ENCODE peak calls at places on chromosome 21, in four cellular contexts. Y is AG04450, X is mammary epithelial cell, P is IMR-90. G is an unnamed sample.

GRCh38 chr21:16912075-16912474 is 600.8 kb upstream of the CXADR start:
- DNase-seq in Y (no peak), X (no peak), P (peak; percentile 22), G (no peak)

GRCh38 chr21:37454869-37455503 is 88.4 kb downstream of the DYRK1A start:
- DNase-seq in Y (no peak), X (no peak), P (no peak), G (no peak)

GRCh38 chr21:37220433-37220980 is 46.6 kb downstream of the VPS26C start:
- DNase-seq in Y (no peak), X (peak; percentile 11), P (peak; percentile 50), G (no peak)

GRCh38 chr21:40901690-40902089 is 54.7 kb upstream of the DSCAM start:
- DNase-seq in Y (no peak), X (no peak), P (no peak), G (no peak)

GRCh38 chr21:27703806-27704205 is 736.9 kb upstream of the ADAMTS5 start:
- DNase-seq in Y (no peak), X (no peak), P (no peak), G (no peak)

GRCh38 chr21:27813750-27814149 is 846.9 kb upstream of the ADAMTS5 start:
- DNase-seq in Y (no peak), X (peak; percentile 8), P (no peak), G (no peak)

GRCh38 chr21:46399686-46400085 is 59.0 kb upstream of the DIP2A start:
- DNase-seq in Y (no peak), X (peak; percentile 24), P (no peak), G (no peak)

GRCh38 chr21:36437745-36438128 is 42.2 kb downstream of the CLDN14 start:
- DNase-seq in Y (peak; percentile 49), X (peak; percentile 61), P (peak; percentile 97), G (peak; percentile 54)

GRCh38 chr21:23977971-23978370 is 1629.3 kb downstream of the MRPL39 start:
- DNase-seq in Y (no peak), X (no peak), P (no peak), G (peak; percentile 5)

GRCh38 chr21:15564907-15565306 is 164.9 kb upstream of the USP25 start:
- DNase-seq in Y (no peak), X (no peak), P (no peak), G (no peak)

GRCh38 chr21:43363506-43364260 is 63.2 kb downstream of the SIK1 start:
- DNase-seq in Y (no peak), X (no peak), P (no peak), G (no peak)

GRCh38 chr21:37642493-37642892 is 273.8 kb downstream of the KCNJ6 start:
- DNase-seq in Y (no peak), X (peak; percentile 36), P (no peak), G (no peak)

GRCh38 chr21:29075706-29076447 is 2.4 kb upstream of the CCT8 start:
- DNase-seq in Y (no peak), X (peak; percentile 89), P (peak; percentile 35), G (no peak)

GRCh38 chr21:29267666-29268065 is 31.1 kb upstream of the BACH1 start:
- DNase-seq in Y (no peak), X (no peak), P (no peak), G (no peak)

GRCh38 chr21:27132270-27132669 is 165.4 kb upstream of the ADAMTS5 start:
- DNase-seq in Y (peak; percentile 51), X (no peak), P (peak; percentile 67), G (peak; percentile 60)

GRCh38 chr21:46083271-46084040 is 14.5 kb upstream of the COL6A2 start:
- DNase-seq in Y (no peak), X (no peak), P (no peak), G (no peak)

GRCh38 chr21:37787456-37787855 is 128.8 kb downstream of the KCNJ6 start:
- DNase-seq in Y (peak; percentile 76), X (peak; percentile 61), P (peak; percentile 93), G (peak; percentile 85)

GRCh38 chr21:29155118-29155932 is 24.9 kb downstream of the MAP3K7CL start:
- DNase-seq in Y (no peak), X (peak; percentile 61), P (peak; percentile 62), G (peak; percentile 51)

GRCh38 chr21:26769613-26770188 is 75.5 kb downstream of the ADAMTS1 start:
- DNase-seq in Y (peak; percentile 20), X (no peak), P (peak; percentile 73), G (no peak)

GRCh38 chr21:46458315-46459023 is at the start of gene DIP2A:
- DNase-seq in Y (peak; percentile 88), X (peak; percentile 97), P (peak; percentile 95), G (peak; percentile 80)

GRCh38 chr21:42360317-42360716 is 6.0 kb downstream of the TFF1 start:
- DNase-seq in Y (no peak), X (no peak), P (no peak), G (no peak)
- TF ChIP-seq CTCF in Y (no peak), X (no peak), P (no peak), G (no peak)

GRCh38 chr21:38787461-38788274 is 18.1 kb upstream of the ETS2 start:
- DNase-seq in Y (no peak), X (peak; percentile 99), P (peak; percentile 76), G (no peak)
- H3K4me3 ChIP-seq in Y (no peak overlapping the region), X (peak overlapping the region; percentile 41), P (no peak overlapping the region), G (no peak overlapping the region)

GRCh38 chr21:39456665-39457064 is 4.9 kb downstream of the SH3BGR start:
- DNase-seq in Y (no peak), X (no peak), P (no peak), G (no peak)
- TF ChIP-seq CTCF in Y (peak; percentile 32), X (peak; percentile 51), P (no peak), G (no peak)

GRCh38 chr21:34795152-34796141 is 126.7 kb downstream of the CLIC6 start:
- DNase-seq in Y (no peak), X (peak; percentile 85), P (peak; percentile 77), G (no peak)
- H3K4me3 ChIP-seq in Y (no peak overlapping the region), X (no peak overlapping the region), P (no peak overlapping the region), G (no peak overlapping the region)

DNA sequence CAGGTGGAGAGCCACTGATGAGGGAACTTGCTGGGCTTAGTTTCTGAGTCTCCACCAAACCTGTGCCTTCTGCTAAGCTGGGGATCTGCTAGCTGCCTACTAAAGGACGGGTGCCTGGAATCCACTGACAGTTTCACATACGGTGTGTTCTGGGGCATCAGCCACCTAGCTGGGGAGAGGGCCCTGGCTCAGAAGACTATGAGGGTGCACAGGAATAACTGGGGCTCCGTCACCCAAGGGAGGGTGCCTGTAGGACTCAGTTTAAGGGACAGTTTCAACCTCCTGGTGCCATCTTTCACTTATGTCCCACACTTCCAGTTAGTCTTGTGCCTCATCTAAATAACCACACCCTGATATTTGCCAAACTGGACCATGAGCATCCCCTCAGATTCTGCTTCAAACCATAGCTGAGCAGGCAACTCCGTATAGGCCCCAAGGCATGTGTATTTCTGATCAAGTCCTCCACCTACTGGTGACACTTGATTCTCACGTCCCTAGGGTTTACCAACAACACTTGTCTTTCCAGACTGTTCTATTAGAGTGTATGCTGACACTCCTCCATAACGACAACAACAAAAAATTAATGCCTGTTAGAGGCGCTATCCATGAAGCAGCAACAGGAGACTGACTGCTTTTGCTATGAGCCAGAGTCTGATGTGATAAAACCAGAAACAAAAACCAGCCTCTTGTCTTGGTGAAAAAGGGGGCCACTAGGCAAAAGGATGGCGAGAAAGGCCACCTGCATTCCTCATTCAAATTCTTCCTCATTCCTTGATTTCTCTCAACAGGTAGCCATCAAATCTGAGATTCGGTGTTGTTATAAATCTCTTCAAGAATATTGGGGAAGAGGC is 55.0 kb upstream of the PAXBP1 start:
- DNase-seq in Y (peak; percentile 20), X (peak; percentile 38), P (peak; percentile 63), G (no peak)
- TF ChIP-seq CTCF in Y (peak; percentile 65), X (peak; percentile 74), P (peak; percentile 54), G (peak; percentile 55)

GRCh38 chr21:31203371-31204054 is 140.5 kb downstream of the TIAM1 start:
- DNase-seq in Y (no peak), X (peak; percentile 16), P (peak; percentile 40), G (peak; percentile 34)

GRCh38 chr21:31201144-31201543 is 142.9 kb downstream of the TIAM1 start:
- DNase-seq in Y (no peak), X (no peak), P (no peak), G (no peak)

GRCh38 chr21:31198575-31198974 is 145.5 kb downstream of the TIAM1 start:
- DNase-seq in Y (peak; percentile 24), X (peak; percentile 38), P (peak; percentile 62), G (peak; percentile 10)

GRCh38 chr21:31204801-31205200 is 139.3 kb downstream of the TIAM1 start:
- DNase-seq in Y (no peak), X (no peak), P (no peak), G (no peak)

DNA sequence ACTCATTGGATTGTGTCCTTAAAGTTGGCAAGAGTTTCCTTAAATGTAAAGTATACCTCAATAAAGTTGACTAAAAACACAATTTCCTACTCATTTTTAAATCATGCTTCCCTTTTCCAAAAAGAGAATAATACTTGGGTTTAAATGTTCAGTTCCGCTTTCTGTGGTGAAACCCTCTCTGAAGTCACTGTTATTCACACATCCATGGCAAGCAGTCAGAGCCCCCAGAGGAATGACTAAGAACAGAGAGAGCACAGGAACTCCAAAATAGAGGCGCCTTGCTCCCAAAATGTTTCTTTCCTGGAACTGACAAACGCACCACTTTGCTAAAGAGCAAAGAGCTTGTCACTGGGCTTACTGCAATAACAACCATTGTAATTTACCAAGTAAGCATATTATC is 142.5 kb downstream of the TIAM1 start:
- DNase-seq in Y (no peak), X (no peak), P (peak; percentile 50), G (no peak)
- H3K4me3 ChIP-seq in Y (no peak overlapping the region), X (no peak overlapping the region), P (no peak overlapping the region), G (no peak overlapping the region)

GRCh38 chr21:44844256-44844655 is 26.4 kb upstream of the SUMO3 start:
- DNase-seq in Y (no peak), X (no peak), P (no peak), G (no peak)

GRCh38 chr21:44846485-44847260 is 26.8 kb downstream of the PTTG1IP start:
- DNase-seq in Y (no peak), X (no peak), P (peak; percentile 35), G (no peak)

GRCh38 chr21:44846201-44846484 is 27.3 kb downstream of the PTTG1IP start:
- DNase-seq in Y (no peak), X (no peak), P (no peak), G (no peak)

GRCh38 chr21:44847261-44848056 is 26.0 kb downstream of the PTTG1IP start:
- DNase-seq in Y (no peak), X (no peak), P (no peak), G (no peak)

DNA sequence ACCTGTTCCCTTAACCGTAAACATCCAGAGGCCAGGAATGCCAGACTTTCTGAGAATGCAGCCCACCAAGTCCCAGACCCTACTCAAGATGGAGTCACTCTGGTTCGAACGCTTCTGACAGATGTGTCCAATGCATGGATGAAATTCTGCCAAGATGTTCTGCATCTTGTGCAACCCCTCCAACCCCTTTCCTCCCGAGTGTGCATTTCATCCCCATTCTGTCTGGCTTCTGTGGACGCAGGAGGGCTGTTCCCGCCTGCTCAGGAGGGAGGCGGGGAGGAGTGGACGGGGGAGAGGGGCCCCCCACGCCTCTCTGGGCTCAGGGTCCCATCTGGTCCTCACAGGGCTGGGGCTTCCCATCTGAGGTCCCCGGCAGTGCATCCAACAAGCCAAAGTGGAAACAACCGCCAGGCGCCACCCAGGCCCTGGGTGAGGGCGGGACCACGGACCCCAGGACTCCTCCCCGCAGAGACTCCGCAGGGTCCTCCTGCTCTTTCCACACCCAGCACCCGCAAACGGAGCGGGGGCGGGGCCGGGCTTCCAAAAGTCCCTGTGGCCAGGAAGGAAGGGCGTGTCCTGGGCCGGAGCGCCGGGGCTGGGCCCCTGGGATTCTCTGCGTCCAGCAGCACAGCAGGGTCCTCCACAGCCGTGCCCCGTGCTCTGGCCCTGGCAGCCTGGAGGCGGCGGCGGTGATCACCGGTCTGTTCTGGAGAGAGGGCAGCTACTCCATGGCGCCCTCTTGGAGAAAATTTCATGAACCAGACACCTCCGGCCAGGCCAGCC is 27.7 kb upstream of the SUMO3 start:
- DNase-seq in Y (no peak), X (no peak), P (peak; percentile 24), G (no peak)
- TF ChIP-seq CTCF in Y (peak; percentile 44), X (peak; percentile 49), P (peak; percentile 43), G (peak; percentile 53)